ENCODE peak calls at places on chromosomes 6 and 20, in four cellular contexts. One of them, this sample, is unnamed.

GRCh38 chr6:46437671-46438221 is 53.5 kb downstream of the RCAN2 start:
- DNase-seq in sigmoid colon: no peak
- DNase-seq in tibial nerve: no peak
- DNase-seq in NB4: no peak
- DNase-seq in this sample: peak

GRCh38 chr6:40753048-40753447 is 165.9 kb upstream of the LRFN2 start:
- DNase-seq in sigmoid colon: no peak
- DNase-seq in tibial nerve: no peak
- DNase-seq in NB4: no peak
- DNase-seq in this sample: no peak

GRCh38 chr6:10389739-10390494 is 25.0 kb downstream of the TFAP2A start:
- DNase-seq in sigmoid colon: no peak
- DNase-seq in tibial nerve: no peak
- DNase-seq in NB4: no peak
- DNase-seq in this sample: no peak

GRCh38 chr6:165660881-165661415 is 2.1 kb downstream of the PDE10A start:
- DNase-seq in sigmoid colon: no peak
- DNase-seq in tibial nerve: no peak
- DNase-seq in NB4: no peak
- DNase-seq in this sample: no peak

GRCh38 chr6:28896505-28897392 is 27.0 kb downstream of the TRIM27 start:
- DNase-seq in sigmoid colon: peak
- DNase-seq in tibial nerve: peak
- DNase-seq in NB4: peak
- DNase-seq in this sample: peak

GRCh38 chr6:41730531-41731436 is 4.6 kb downstream of the TFEB start:
- DNase-seq in sigmoid colon: no peak
- DNase-seq in tibial nerve: no peak
- DNase-seq in NB4: peak
- DNase-seq in this sample: no peak

GRCh38 chr20:7667194-7667593 is 273.1 kb downstream of the HAO1 start:
- DNase-seq in sigmoid colon: no peak
- DNase-seq in tibial nerve: no peak
- DNase-seq in NB4: no peak
- DNase-seq in this sample: no peak

GRCh38 chr6:130696806-130697205 is 130.4 kb upstream of the SMLR1 start:
- DNase-seq in sigmoid colon: no peak
- DNase-seq in tibial nerve: no peak
- DNase-seq in NB4: no peak
- DNase-seq in this sample: no peak

GRCh38 chr6:28245206-28245941 is 6.7 kb downstream of the ZKSCAN4 start:
- DNase-seq in sigmoid colon: no peak
- DNase-seq in tibial nerve: no peak
- DNase-seq in NB4: no peak
- DNase-seq in this sample: no peak

GRCh38 chr6:144284474-144284752 is 722 bp upstream of the UTRN start:
- DNase-seq in sigmoid colon: no peak
- DNase-seq in tibial nerve: no peak
- DNase-seq in NB4: no peak
- DNase-seq in this sample: no peak

GRCh38 chr6:27312146-27312949 is at the start of gene POM121L2:
- DNase-seq in sigmoid colon: no peak
- DNase-seq in tibial nerve: peak
- DNase-seq in NB4: peak
- DNase-seq in this sample: peak

GRCh38 chr20:891121-892080 is 24.7 kb downstream of the ANGPT4 start:
- DNase-seq in sigmoid colon: peak
- DNase-seq in tibial nerve: peak
- DNase-seq in NB4: peak
- DNase-seq in this sample: no peak
- TF ChIP-seq POLR2A in sigmoid colon: no peak
- TF ChIP-seq POLR2A in tibial nerve: no peak
- TF ChIP-seq POLR2A in NB4: no peak
- TF ChIP-seq POLR2A in this sample: no peak

DNA sequence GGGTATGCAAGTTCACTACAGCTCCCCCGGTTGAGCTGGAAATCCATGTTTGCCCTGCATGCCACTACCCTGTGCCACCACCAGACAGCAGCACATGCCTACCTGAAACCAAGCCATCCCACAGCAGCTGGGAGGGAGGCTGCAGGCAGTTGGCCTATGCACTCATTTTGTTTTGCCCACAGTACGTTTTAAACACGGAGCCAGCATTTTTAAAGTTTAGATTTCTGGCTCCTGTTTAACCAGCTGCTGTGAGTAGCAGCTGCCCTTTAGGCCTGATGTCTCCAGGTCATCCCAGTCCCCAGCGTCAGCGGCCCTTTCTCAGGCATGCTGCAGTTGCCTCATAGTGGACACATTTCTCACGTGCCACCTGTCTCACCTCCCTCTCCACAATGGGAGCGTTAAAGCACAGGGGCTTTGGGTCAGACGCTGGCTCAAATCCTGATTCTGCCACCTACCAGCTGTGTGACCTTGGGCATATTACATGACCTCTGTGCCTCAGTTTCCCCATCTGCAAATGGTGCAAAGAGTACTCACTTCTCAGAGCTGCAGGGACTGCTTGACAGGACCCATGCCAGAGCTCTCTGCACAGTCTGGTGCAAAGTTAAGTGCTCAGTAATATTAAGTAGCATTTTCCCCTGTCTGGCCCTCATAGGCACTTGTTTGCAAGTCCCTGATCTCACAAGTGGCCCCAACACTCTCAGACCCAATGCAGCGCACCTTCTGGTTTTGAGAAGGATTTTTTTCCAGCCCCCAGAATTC is 8.2 kb upstream of the UBE2V1 start:
- DNase-seq in sigmoid colon: peak
- DNase-seq in tibial nerve: peak
- DNase-seq in NB4: peak
- DNase-seq in this sample: peak
- TF ChIP-seq POLR2A in sigmoid colon: no peak
- TF ChIP-seq POLR2A in tibial nerve: no peak
- TF ChIP-seq POLR2A in NB4: no peak
- TF ChIP-seq POLR2A in this sample: no peak

DNA sequence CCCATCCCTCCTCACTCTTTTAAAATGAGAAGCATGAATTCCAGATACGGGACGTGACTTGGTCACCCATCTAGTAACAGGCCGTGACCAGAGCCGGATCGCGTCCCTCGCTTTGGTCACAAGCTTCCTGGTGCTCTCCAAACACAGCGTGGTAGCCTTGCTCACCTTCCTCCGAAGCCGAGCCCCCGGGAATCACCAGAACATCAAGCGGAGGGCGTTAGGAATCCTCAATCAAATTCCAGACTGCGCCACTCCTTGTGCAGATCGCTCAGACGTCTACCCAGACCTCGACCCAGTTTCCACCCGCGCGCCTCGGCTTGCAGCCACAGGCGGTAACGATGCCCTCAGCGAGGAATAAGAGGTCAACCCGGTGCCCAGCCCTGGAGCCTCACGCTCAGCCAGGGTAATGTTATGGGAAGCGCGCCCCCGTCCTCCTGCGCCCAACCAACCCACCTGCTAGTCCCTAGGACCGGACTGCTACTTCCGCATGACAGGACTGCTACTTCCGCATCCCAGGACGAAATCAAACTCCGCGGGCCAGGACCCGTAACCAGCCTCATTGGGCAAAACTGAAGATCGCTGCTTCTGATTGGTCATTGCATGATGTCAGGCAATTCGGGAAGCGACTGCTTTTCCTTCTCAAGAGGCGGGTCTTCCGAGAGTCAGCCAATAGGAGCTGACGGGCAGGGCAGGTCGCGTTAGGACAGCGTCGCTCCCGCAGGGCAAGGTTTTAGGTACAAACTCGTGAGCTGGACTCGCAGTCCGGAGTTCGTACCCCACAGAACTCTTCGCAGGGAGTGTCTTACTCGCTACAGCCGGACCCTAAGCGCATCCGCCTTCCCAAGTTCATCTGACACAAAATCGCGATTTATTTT is at the start of gene MTFR2:
- DNase-seq in sigmoid colon: peak
- DNase-seq in tibial nerve: peak
- DNase-seq in NB4: peak
- DNase-seq in this sample: peak
- TF ChIP-seq POLR2A in sigmoid colon: no peak
- TF ChIP-seq POLR2A in tibial nerve: peak
- TF ChIP-seq POLR2A in NB4: peak
- TF ChIP-seq POLR2A in this sample: peak

GRCh38 chr6:158808918-158809678 is 10.1 kb downstream of the EZR start:
- DNase-seq in sigmoid colon: no peak
- DNase-seq in tibial nerve: no peak
- DNase-seq in NB4: no peak
- DNase-seq in this sample: no peak
- TF ChIP-seq POLR2A in sigmoid colon: no peak
- TF ChIP-seq POLR2A in tibial nerve: no peak
- TF ChIP-seq POLR2A in NB4: no peak
- TF ChIP-seq POLR2A in this sample: no peak

DNA sequence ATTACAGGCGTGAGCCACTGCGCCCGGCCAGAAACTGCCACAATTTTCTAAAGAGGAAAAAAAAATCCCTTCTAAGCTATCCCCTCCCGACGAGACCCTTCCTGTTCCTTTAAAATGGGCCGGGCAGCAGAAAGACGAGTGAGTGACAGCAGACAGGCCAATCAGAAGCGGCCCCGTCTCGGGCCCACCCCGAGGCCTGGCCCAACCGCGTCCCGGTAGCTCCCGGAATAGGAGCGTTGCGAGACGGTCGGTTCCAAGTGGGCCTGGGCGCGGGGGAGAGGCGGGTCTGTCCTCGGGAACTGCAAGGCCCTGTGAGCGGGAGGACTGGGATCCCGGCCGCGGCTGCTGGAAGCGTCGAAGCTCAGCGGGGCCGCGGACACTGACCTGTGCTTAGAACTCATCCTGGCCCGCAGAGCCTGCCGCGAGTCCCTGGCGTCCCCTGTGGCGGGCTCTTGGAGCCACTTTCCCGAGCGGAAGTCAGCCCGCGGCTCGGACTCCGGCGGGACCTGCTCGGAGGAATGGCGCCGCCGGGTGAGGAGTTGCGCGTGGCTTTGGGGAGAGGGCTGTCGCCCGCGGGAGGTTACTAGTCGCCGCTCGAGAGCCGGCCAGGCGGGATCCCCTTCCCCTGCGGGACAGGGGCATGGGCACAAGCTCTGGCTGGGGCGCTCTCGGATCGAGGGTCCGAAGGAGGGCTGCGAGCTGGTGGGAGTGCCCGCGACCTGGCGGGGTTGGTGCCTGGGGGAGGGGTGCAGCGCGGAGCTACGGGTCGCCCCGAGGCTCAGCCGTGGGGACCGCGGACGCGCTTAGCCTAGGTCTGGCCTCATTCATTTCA is at the start of the genes MROH8 and RPN2:
- DNase-seq in sigmoid colon: peak
- DNase-seq in tibial nerve: peak
- DNase-seq in NB4: peak
- DNase-seq in this sample: peak
- TF ChIP-seq POLR2A in sigmoid colon: peak
- TF ChIP-seq POLR2A in tibial nerve: peak
- TF ChIP-seq POLR2A in NB4: peak
- TF ChIP-seq POLR2A in this sample: peak